ENCODE peak calls at places on chromosomes 12 and 14, in eight cellular contexts. C is RPMI7951, E is amygdala, D is astrocyte of the cerebellum, F is astrocyte of the spinal cord, T is HT-29, S is ELR, G is NCI-H460. Z is an unnamed sample.

GRCh38 chr12:92987362-92987761 is 58.3 kb upstream of the EEA1 start:
- DNase-seq in C (peak), E (no peak), D (peak), F (peak), T (peak), S (peak), G (peak), Z (peak)

GRCh38 chr12:93573552-93574223 is 1.2 kb downstream of the SOCS2 start:
- DNase-seq in C (no peak), E (no peak), D (no peak), F (peak), T (no peak), S (peak), G (no peak), Z (no peak)

GRCh38 chr12:132661972-132662371 is 25.2 kb downstream of the POLE start:
- DNase-seq in C (no peak), E (no peak), D (no peak), F (no peak), T (no peak), S (no peak), G (no peak), Z (no peak)

GRCh38 chr14:21503376-21503775 is 7.8 kb downstream of the METTL3 start:
- DNase-seq in C (no peak), E (no peak), D (no peak), F (no peak), T (no peak), S (no peak), G (no peak), Z (no peak)

GRCh38 chr14:20857630-20858261 is 33.4 kb upstream of the RNASE3 start:
- DNase-seq in C (peak), E (peak), D (peak), F (peak), T (peak), S (peak), G (peak), Z (peak)

GRCh38 chr14:103395245-103395644 is 10.0 kb downstream of the MARK3 start:
- DNase-seq in C (no peak), E (no peak), D (no peak), F (no peak), T (no peak), S (peak), G (no peak), Z (peak)

GRCh38 chr12:132186857-132187620 is 42.8 kb downstream of the NOC4L start:
- DNase-seq in C (no peak), E (no peak), D (no peak), F (no peak), T (no peak), S (no peak), G (no peak), Z (no peak)

GRCh38 chr14:29176876-29177275 is 410.3 kb downstream of the FOXG1 start:
- DNase-seq in C (no peak), E (no peak), D (no peak), F (no peak), T (no peak), S (no peak), G (no peak), Z (no peak)

GRCh38 chr14:90348270-90348669 is 16.5 kb upstream of the NRDE2 start:
- DNase-seq in C (no peak), E (no peak), D (no peak), F (no peak), T (no peak), S (no peak), G (no peak), Z (no peak)

GRCh38 chr12:124923906-124924734 is 9.7 kb upstream of the UBC start:
- DNase-seq in C (peak), E (no peak), D (no peak), F (peak), T (peak), S (peak), G (peak), Z (no peak)

GRCh38 chr12:95416111-95416636 is 57.8 kb upstream of the METAP2 start:
- DNase-seq in C (no peak), E (no peak), D (no peak), F (no peak), T (no peak), S (no peak), G (no peak), Z (no peak)

GRCh38 chr14:98728024-98728423 is 544.0 kb downstream of the BCL11B start:
- DNase-seq in C (no peak), E (no peak), D (no peak), F (no peak), T (no peak), S (no peak), G (no peak), Z (no peak)

GRCh38 chr12:101857043-101857558 is 20.3 kb upstream of the DRAM1 start:
- DNase-seq in C (no peak), E (no peak), D (no peak), F (peak), T (no peak), S (peak), G (no peak), Z (peak)

GRCh38 chr12:70317781-70318180 is 48.3 kb upstream of the KCNMB4 start:
- DNase-seq in C (no peak), E (no peak), D (peak), F (peak), T (no peak), S (no peak), G (no peak), Z (no peak)

GRCh38 chr12:63849641-63850040 is 5.1 kb downstream of the SRGAP1 start:
- DNase-seq in C (no peak), E (no peak), D (no peak), F (no peak), T (no peak), S (no peak), G (no peak), Z (no peak)

GRCh38 chr12:44287545-44287944 is 451.7 kb downstream of the TMEM117 start:
- DNase-seq in C (no peak), E (no peak), D (no peak), F (no peak), T (no peak), S (no peak), G (no peak), Z (no peak)

GRCh38 chr12:105462841-105463240 is 132.3 kb downstream of the C12orf75 start:
- DNase-seq in C (peak), E (no peak), D (no peak), F (no peak), T (no peak), S (peak), G (no peak), Z (no peak)

GRCh38 chr12:9253464-9253863 is 45.3 kb upstream of the PZP start:
- DNase-seq in C (no peak), E (no peak), D (no peak), F (no peak), T (no peak), S (no peak), G (no peak), Z (no peak)

GRCh38 chr14:102086346-102086971 is 385 bp downstream of the HSP90AA1 start:
- DNase-seq in C (peak), E (peak), D (no peak), F (peak), T (peak), S (peak), G (no peak), Z (peak)

GRCh38 chr12:40208707-40209106 is 16.1 kb upstream of the LRRK2 start:
- DNase-seq in C (no peak), E (no peak), D (no peak), F (no peak), T (no peak), S (no peak), G (no peak), Z (no peak)

GRCh38 chr14:103695331-103696026 is 19.8 kb downstream of the XRCC3 start:
- DNase-seq in C (no peak), E (no peak), D (no peak), F (no peak), T (no peak), S (no peak), G (no peak), Z (no peak)

GRCh38 chr12:116196226-116196625 is 81.3 kb downstream of the MED13L start:
- DNase-seq in C (no peak), E (no peak), D (no peak), F (no peak), T (no peak), S (no peak), G (no peak), Z (no peak)

GRCh38 chr12:107564946-107565345 is 120.7 kb upstream of the PWP1 start:
- DNase-seq in C (no peak), E (no peak), D (no peak), F (no peak), T (no peak), S (peak), G (no peak), Z (no peak)

GRCh38 chr12:56205445-56205844 is 16.2 kb upstream of the SMARCC2 start:
- DNase-seq in C (no peak), E (no peak), D (no peak), F (no peak), T (no peak), S (no peak), G (no peak), Z (peak)

Z was measured in endothelial cell of umbilical vein.